ENCODE peak calls at places on chromosomes 7 and 10, in seven cellular contexts. One of them, this sample, is unnamed.

GRCh38 chr7:70663680-70664079 is 468.3 kb upstream of the GALNT17 start:
- DNase-seq in heart left ventricle: no peak
- DNase-seq in stomach: no peak
- DNase-seq in GM23338: no peak
- DNase-seq in thoracic aorta: no peak
- DNase-seq in mammary epithelial cell: no peak
- DNase-seq in naive thymus-derived CD4-positive, alpha-beta T cell: no peak
- DNase-seq in this sample: no peak

GRCh38 chr7:101125989-101126650 is 784 bp upstream of the SERPINE1 start:
- DNase-seq in heart left ventricle: peak
- DNase-seq in thoracic aorta: no peak
- DNase-seq in mammary epithelial cell: peak
- DNase-seq in stomach: peak
- DNase-seq in GM23338: no peak
- DNase-seq in naive thymus-derived CD4-positive, alpha-beta T cell: no peak
- DNase-seq in this sample: peak

GRCh38 chr10:72353963-72354355 is 760 bp downstream of the DNAJB12 start:
- DNase-seq in GM23338: peak
- DNase-seq in naive thymus-derived CD4-positive, alpha-beta T cell: no peak
- DNase-seq in heart left ventricle: no peak
- DNase-seq in thoracic aorta: no peak
- DNase-seq in stomach: no peak
- DNase-seq in mammary epithelial cell: no peak
- DNase-seq in this sample: no peak

GRCh38 chr10:22550732-22551131 is 163.6 kb downstream of the PIP4K2A start:
- DNase-seq in stomach: peak
- DNase-seq in naive thymus-derived CD4-positive, alpha-beta T cell: peak
- DNase-seq in heart left ventricle: peak
- DNase-seq in GM23338: peak
- DNase-seq in mammary epithelial cell: no peak
- DNase-seq in thoracic aorta: no peak
- DNase-seq in this sample: peak

GRCh38 chr7:73932364-73932763 is 71.4 kb downstream of the TMEM270 start:
- DNase-seq in naive thymus-derived CD4-positive, alpha-beta T cell: no peak
- DNase-seq in mammary epithelial cell: no peak
- DNase-seq in thoracic aorta: no peak
- DNase-seq in heart left ventricle: no peak
- DNase-seq in GM23338: no peak
- DNase-seq in stomach: no peak
- DNase-seq in this sample: no peak

GRCh38 chr10:79285315-79286185 is 61.7 kb upstream of the PPIF start:
- DNase-seq in thoracic aorta: no peak
- DNase-seq in heart left ventricle: no peak
- DNase-seq in naive thymus-derived CD4-positive, alpha-beta T cell: no peak
- DNase-seq in stomach: no peak
- DNase-seq in mammary epithelial cell: no peak
- DNase-seq in GM23338: no peak
- DNase-seq in this sample: no peak

GRCh38 chr7:73557397-73558257 is at the start of gene BCL7B:
- DNase-seq in thoracic aorta: no peak
- DNase-seq in stomach: peak
- DNase-seq in naive thymus-derived CD4-positive, alpha-beta T cell: peak
- DNase-seq in mammary epithelial cell: peak
- DNase-seq in GM23338: peak
- DNase-seq in heart left ventricle: peak
- DNase-seq in this sample: peak

GRCh38 chr7:141558544-141559183 is 7.5 kb downstream of the AGK start:
- DNase-seq in mammary epithelial cell: peak
- DNase-seq in GM23338: no peak
- DNase-seq in heart left ventricle: no peak
- DNase-seq in thoracic aorta: no peak
- DNase-seq in naive thymus-derived CD4-positive, alpha-beta T cell: no peak
- DNase-seq in stomach: no peak
- DNase-seq in this sample: no peak

GRCh38 chr7:151459726-151460473 is 20.0 kb upstream of the CRYGN start:
- DNase-seq in thoracic aorta: peak
- DNase-seq in naive thymus-derived CD4-positive, alpha-beta T cell: no peak
- DNase-seq in mammary epithelial cell: peak
- DNase-seq in heart left ventricle: peak
- DNase-seq in GM23338: peak
- DNase-seq in stomach: peak
- DNase-seq in this sample: peak

GRCh38 chr7:134669845-134670373 is 23.3 kb downstream of the BPGM start:
- DNase-seq in heart left ventricle: peak
- DNase-seq in thoracic aorta: no peak
- DNase-seq in naive thymus-derived CD4-positive, alpha-beta T cell: peak
- DNase-seq in stomach: peak
- DNase-seq in GM23338: no peak
- DNase-seq in mammary epithelial cell: peak
- DNase-seq in this sample: peak

GRCh38 chr7:8176370-8177081 is 85.4 kb downstream of the ICA1 start:
- DNase-seq in GM23338: no peak
- DNase-seq in naive thymus-derived CD4-positive, alpha-beta T cell: peak
- DNase-seq in thoracic aorta: no peak
- DNase-seq in mammary epithelial cell: no peak
- DNase-seq in heart left ventricle: no peak
- DNase-seq in stomach: no peak
- DNase-seq in this sample: no peak

GRCh38 chr7:28793383-28793782 is 164.7 kb downstream of the TRIL start:
- DNase-seq in stomach: no peak
- DNase-seq in heart left ventricle: peak
- DNase-seq in GM23338: no peak
- DNase-seq in mammary epithelial cell: no peak
- DNase-seq in naive thymus-derived CD4-positive, alpha-beta T cell: no peak
- DNase-seq in thoracic aorta: no peak
- DNase-seq in this sample: no peak

GRCh38 chr7:48419401-48419800 is 248.1 kb downstream of the ABCA13 start:
- DNase-seq in heart left ventricle: no peak
- DNase-seq in stomach: no peak
- DNase-seq in thoracic aorta: no peak
- DNase-seq in GM23338: no peak
- DNase-seq in mammary epithelial cell: peak
- DNase-seq in naive thymus-derived CD4-positive, alpha-beta T cell: no peak
- DNase-seq in this sample: no peak

GRCh38 chr10:131113892-131114291 is 197.6 kb downstream of the TCERG1L start:
- DNase-seq in naive thymus-derived CD4-positive, alpha-beta T cell: no peak
- DNase-seq in mammary epithelial cell: no peak
- DNase-seq in heart left ventricle: no peak
- DNase-seq in GM23338: no peak
- DNase-seq in stomach: no peak
- DNase-seq in thoracic aorta: no peak
- DNase-seq in this sample: no peak

GRCh38 chr7:23105644-23106490 is at the start of gene KLHL7:
- DNase-seq in thoracic aorta: peak
- DNase-seq in GM23338: peak
- DNase-seq in stomach: peak
- DNase-seq in naive thymus-derived CD4-positive, alpha-beta T cell: peak
- DNase-seq in mammary epithelial cell: peak
- DNase-seq in heart left ventricle: peak
- DNase-seq in this sample: peak

GRCh38 chr7:36175872-36176271 is 22.8 kb downstream of the EEPD1 start:
- DNase-seq in naive thymus-derived CD4-positive, alpha-beta T cell: no peak
- DNase-seq in stomach: no peak
- DNase-seq in thoracic aorta: no peak
- DNase-seq in GM23338: no peak
- DNase-seq in heart left ventricle: peak
- DNase-seq in mammary epithelial cell: no peak
- DNase-seq in this sample: no peak

DNA sequence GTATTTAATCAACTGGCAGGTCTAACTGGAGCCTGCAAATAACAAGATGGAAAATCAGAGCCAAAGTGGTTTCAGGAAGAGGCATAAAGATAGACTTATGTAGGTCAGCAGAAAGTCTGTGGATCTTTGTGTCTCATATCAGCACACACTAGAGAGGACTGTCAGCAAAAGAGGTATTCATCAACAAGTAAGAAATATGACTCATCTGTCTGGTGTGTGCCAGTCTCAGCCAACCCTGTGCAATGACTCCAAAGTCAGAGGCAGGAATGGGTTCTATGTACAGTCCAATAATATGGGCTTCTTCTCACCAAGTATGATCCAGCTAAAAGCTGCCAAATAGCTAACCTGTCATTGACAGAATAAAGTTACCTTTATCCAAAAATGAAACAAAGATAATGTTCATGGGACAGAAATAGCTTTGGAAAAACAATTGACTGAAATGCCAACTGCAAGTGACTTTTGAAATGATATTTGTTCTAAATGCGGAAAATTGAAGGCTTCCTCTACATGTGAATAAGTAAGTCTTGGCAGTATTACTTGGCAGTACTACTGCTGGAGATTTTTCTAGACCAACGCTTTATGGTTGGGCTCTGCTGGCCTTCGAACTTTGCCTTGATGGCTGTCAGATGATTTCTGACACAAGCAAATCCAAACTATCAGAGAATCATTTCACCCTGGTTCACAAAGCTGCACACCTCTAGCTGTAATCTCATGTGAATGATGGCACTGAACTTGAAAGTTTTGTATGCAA is 272.3 kb upstream of the SEMA3C start:
- DNase-seq in GM23338: no peak
- DNase-seq in heart left ventricle: peak
- DNase-seq in naive thymus-derived CD4-positive, alpha-beta T cell: no peak
- DNase-seq in stomach: no peak
- DNase-seq in mammary epithelial cell: peak
- DNase-seq in thoracic aorta: no peak
- DNase-seq in this sample: no peak
- H3K27ac ChIP-seq in GM23338: no peak
- H3K27ac ChIP-seq in heart left ventricle: no peak
- H3K27ac ChIP-seq in naive thymus-derived CD4-positive, alpha-beta T cell: no peak
- H3K27ac ChIP-seq in stomach: no peak
- H3K27ac ChIP-seq in mammary epithelial cell: no peak
- H3K27ac ChIP-seq in thoracic aorta: peak
- H3K27ac ChIP-seq in this sample: no peak

GRCh38 chr7:93016085-93016471 is 101.7 kb downstream of the SAMD9 start:
- DNase-seq in naive thymus-derived CD4-positive, alpha-beta T cell: peak
- DNase-seq in heart left ventricle: no peak
- DNase-seq in thoracic aorta: no peak
- DNase-seq in stomach: no peak
- DNase-seq in mammary epithelial cell: no peak
- DNase-seq in GM23338: no peak
- DNase-seq in this sample: peak
- H3K27ac ChIP-seq in naive thymus-derived CD4-positive, alpha-beta T cell: no peak
- H3K27ac ChIP-seq in heart left ventricle: no peak
- H3K27ac ChIP-seq in thoracic aorta: no peak
- H3K27ac ChIP-seq in stomach: no peak
- H3K27ac ChIP-seq in mammary epithelial cell: no peak
- H3K27ac ChIP-seq in GM23338: no peak
- H3K27ac ChIP-seq in this sample: peak

DNA sequence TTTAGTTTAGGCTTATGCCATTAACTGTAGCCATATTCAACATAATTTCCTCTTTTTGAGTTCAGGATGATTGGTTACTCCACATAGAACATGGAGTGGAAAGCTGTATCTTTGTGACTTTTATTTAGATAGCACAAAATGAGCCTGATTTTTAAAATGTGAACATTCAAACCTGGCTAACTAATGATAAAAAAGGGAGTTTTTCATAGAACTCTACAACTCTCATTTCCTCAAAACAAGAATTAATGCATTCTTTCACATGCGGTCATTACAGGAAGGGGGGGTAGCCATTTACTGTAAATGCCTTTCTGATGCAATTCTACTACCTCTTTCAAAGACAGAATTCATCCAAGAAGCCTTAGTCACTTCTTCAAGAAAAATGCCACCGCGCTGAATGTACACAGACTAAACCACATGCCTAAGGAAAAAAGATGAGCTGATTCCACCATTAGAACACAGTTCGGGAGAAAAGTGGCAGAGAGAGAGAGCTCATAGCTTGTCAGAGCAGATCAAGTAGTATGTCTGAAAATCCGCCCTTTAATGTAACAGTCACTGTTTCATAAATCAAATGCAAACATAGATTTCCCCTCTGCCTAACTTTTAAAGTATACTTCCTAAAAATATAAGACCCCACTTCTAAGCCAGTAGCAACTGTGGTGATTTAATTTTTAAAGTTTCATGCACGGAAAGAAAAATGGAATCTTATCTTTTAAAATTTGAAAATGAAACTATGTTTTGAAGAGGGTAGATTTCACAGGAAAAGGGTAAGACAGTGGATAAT is 226.4 kb upstream of the KLF14 start:
- DNase-seq in thoracic aorta: no peak
- DNase-seq in heart left ventricle: no peak
- DNase-seq in naive thymus-derived CD4-positive, alpha-beta T cell: peak
- DNase-seq in GM23338: no peak
- DNase-seq in mammary epithelial cell: peak
- DNase-seq in stomach: no peak
- DNase-seq in this sample: no peak
- H3K27ac ChIP-seq in thoracic aorta: peak
- H3K27ac ChIP-seq in heart left ventricle: peak
- H3K27ac ChIP-seq in naive thymus-derived CD4-positive, alpha-beta T cell: peak
- H3K27ac ChIP-seq in GM23338: peak
- H3K27ac ChIP-seq in mammary epithelial cell: peak
- H3K27ac ChIP-seq in stomach: no peak
- H3K27ac ChIP-seq in this sample: peak

GRCh38 chr7:38186593-38187314 is 8.7 kb downstream of the STARD3NL start:
- DNase-seq in heart left ventricle: no peak
- DNase-seq in thoracic aorta: no peak
- DNase-seq in GM23338: no peak
- DNase-seq in stomach: no peak
- DNase-seq in mammary epithelial cell: peak
- DNase-seq in naive thymus-derived CD4-positive, alpha-beta T cell: no peak
- DNase-seq in this sample: no peak
- H3K27ac ChIP-seq in heart left ventricle: no peak
- H3K27ac ChIP-seq in thoracic aorta: no peak
- H3K27ac ChIP-seq in GM23338: no peak
- H3K27ac ChIP-seq in stomach: no peak
- H3K27ac ChIP-seq in mammary epithelial cell: no peak
- H3K27ac ChIP-seq in naive thymus-derived CD4-positive, alpha-beta T cell: no peak
- H3K27ac ChIP-seq in this sample: no peak

This sample was measured in colonic mucosa.